ENCODE peak calls at places on chromosomes 7 and 10, in nine cellular contexts. One of them, this sample, is unnamed. For H3K4me1 and H3K36me3, the result is how much of the 10 kb centered on the place peaks cover.

GRCh38 chr10:33609546-33609945 is 275.1 kb upstream of the NRP1 start:
- DNase-seq in PC-3: peak
- DNase-seq in left ventricle myocardium inferior: no peak
- DNase-seq in sigmoid colon: no peak
- DNase-seq in body of pancreas: no peak
- DNase-seq in ascending aorta: no peak
- DNase-seq in naive thymus-derived CD4-positive, alpha-beta T cell: no peak
- DNase-seq in breast epithelium: no peak
- DNase-seq in fibroblast of lung: no peak
- DNase-seq in this sample: no peak

GRCh38 chr7:136870799-136871487 is 2.5 kb downstream of the CHRM2 start:
- DNase-seq in PC-3: no peak
- DNase-seq in left ventricle myocardium inferior: peak
- DNase-seq in sigmoid colon: peak
- DNase-seq in body of pancreas: no peak
- DNase-seq in ascending aorta: no peak
- DNase-seq in naive thymus-derived CD4-positive, alpha-beta T cell: no peak
- DNase-seq in breast epithelium: no peak
- DNase-seq in fibroblast of lung: peak
- DNase-seq in this sample: no peak

GRCh38 chr10:59628456-59628855 is 81.2 kb downstream of the SLC16A9 start:
- DNase-seq in PC-3: peak
- DNase-seq in left ventricle myocardium inferior: no peak
- DNase-seq in sigmoid colon: no peak
- DNase-seq in body of pancreas: no peak
- DNase-seq in ascending aorta: no peak
- DNase-seq in naive thymus-derived CD4-positive, alpha-beta T cell: no peak
- DNase-seq in breast epithelium: no peak
- DNase-seq in fibroblast of lung: no peak
- DNase-seq in this sample: no peak

GRCh38 chr10:122267849-122268737 is 3.0 kb upstream of the BTBD16 start:
- DNase-seq in PC-3: peak
- DNase-seq in left ventricle myocardium inferior: peak
- DNase-seq in sigmoid colon: peak
- DNase-seq in body of pancreas: peak
- DNase-seq in ascending aorta: no peak
- DNase-seq in naive thymus-derived CD4-positive, alpha-beta T cell: peak
- DNase-seq in breast epithelium: no peak
- DNase-seq in fibroblast of lung: no peak
- DNase-seq in this sample: peak

GRCh38 chr7:37224746-37225145 is 223.9 kb downstream of the ELMO1 start:
- DNase-seq in PC-3: no peak
- DNase-seq in left ventricle myocardium inferior: no peak
- DNase-seq in sigmoid colon: no peak
- DNase-seq in body of pancreas: no peak
- DNase-seq in ascending aorta: no peak
- DNase-seq in naive thymus-derived CD4-positive, alpha-beta T cell: no peak
- DNase-seq in breast epithelium: no peak
- DNase-seq in fibroblast of lung: no peak
- DNase-seq in this sample: no peak

GRCh38 chr10:68348265-68348741 is 15.6 kb upstream of the PBLD start:
- DNase-seq in PC-3: peak
- DNase-seq in left ventricle myocardium inferior: no peak
- DNase-seq in sigmoid colon: no peak
- DNase-seq in body of pancreas: peak
- DNase-seq in ascending aorta: no peak
- DNase-seq in naive thymus-derived CD4-positive, alpha-beta T cell: peak
- DNase-seq in breast epithelium: no peak
- DNase-seq in fibroblast of lung: peak
- DNase-seq in this sample: peak

GRCh38 chr10:119521443-119522204 is 20.9 kb downstream of the RGS10 start:
- DNase-seq in PC-3: peak
- DNase-seq in left ventricle myocardium inferior: no peak
- DNase-seq in sigmoid colon: no peak
- DNase-seq in body of pancreas: no peak
- DNase-seq in ascending aorta: no peak
- DNase-seq in naive thymus-derived CD4-positive, alpha-beta T cell: no peak
- DNase-seq in breast epithelium: no peak
- DNase-seq in fibroblast of lung: peak
- DNase-seq in this sample: peak

GRCh38 chr10:124145109-124145860 is 51.9 kb upstream of the CHST15 start:
- DNase-seq in PC-3: no peak
- DNase-seq in left ventricle myocardium inferior: peak
- DNase-seq in sigmoid colon: peak
- DNase-seq in body of pancreas: peak
- DNase-seq in ascending aorta: peak
- DNase-seq in naive thymus-derived CD4-positive, alpha-beta T cell: no peak
- DNase-seq in breast epithelium: peak
- DNase-seq in fibroblast of lung: no peak
- DNase-seq in this sample: no peak

GRCh38 chr10:11411926-11412545 is 199.4 kb downstream of the USP6NL start:
- DNase-seq in PC-3: no peak
- DNase-seq in left ventricle myocardium inferior: no peak
- DNase-seq in sigmoid colon: no peak
- DNase-seq in body of pancreas: no peak
- DNase-seq in ascending aorta: no peak
- DNase-seq in naive thymus-derived CD4-positive, alpha-beta T cell: no peak
- DNase-seq in breast epithelium: no peak
- DNase-seq in fibroblast of lung: no peak
- DNase-seq in this sample: no peak

GRCh38 chr10:114776908-114777307 is 44.7 kb upstream of the FHIP2A start:
- DNase-seq in PC-3: no peak
- DNase-seq in left ventricle myocardium inferior: no peak
- DNase-seq in sigmoid colon: no peak
- DNase-seq in body of pancreas: no peak
- DNase-seq in ascending aorta: no peak
- DNase-seq in naive thymus-derived CD4-positive, alpha-beta T cell: no peak
- DNase-seq in breast epithelium: no peak
- DNase-seq in fibroblast of lung: no peak
- DNase-seq in this sample: no peak

GRCh38 chr7:94578615-94579014 is 69.0 kb downstream of the CASD1 start:
- DNase-seq in PC-3: peak
- DNase-seq in left ventricle myocardium inferior: no peak
- DNase-seq in sigmoid colon: no peak
- DNase-seq in body of pancreas: no peak
- DNase-seq in ascending aorta: no peak
- DNase-seq in naive thymus-derived CD4-positive, alpha-beta T cell: no peak
- DNase-seq in breast epithelium: no peak
- DNase-seq in fibroblast of lung: no peak
- DNase-seq in this sample: no peak

GRCh38 chr10:72059843-72060822 is 28.2 kb downstream of the SPOCK2 start:
- DNase-seq in PC-3: no peak
- DNase-seq in left ventricle myocardium inferior: no peak
- DNase-seq in sigmoid colon: no peak
- DNase-seq in body of pancreas: no peak
- DNase-seq in ascending aorta: no peak
- DNase-seq in naive thymus-derived CD4-positive, alpha-beta T cell: no peak
- DNase-seq in breast epithelium: no peak
- DNase-seq in fibroblast of lung: no peak
- DNase-seq in this sample: no peak

GRCh38 chr7:77246031-77246430 is 46.4 kb upstream of the FGL2 start:
- DNase-seq in PC-3: no peak
- DNase-seq in left ventricle myocardium inferior: no peak
- DNase-seq in sigmoid colon: no peak
- DNase-seq in body of pancreas: no peak
- DNase-seq in ascending aorta: no peak
- DNase-seq in naive thymus-derived CD4-positive, alpha-beta T cell: no peak
- DNase-seq in breast epithelium: no peak
- DNase-seq in fibroblast of lung: no peak
- DNase-seq in this sample: no peak

DNA sequence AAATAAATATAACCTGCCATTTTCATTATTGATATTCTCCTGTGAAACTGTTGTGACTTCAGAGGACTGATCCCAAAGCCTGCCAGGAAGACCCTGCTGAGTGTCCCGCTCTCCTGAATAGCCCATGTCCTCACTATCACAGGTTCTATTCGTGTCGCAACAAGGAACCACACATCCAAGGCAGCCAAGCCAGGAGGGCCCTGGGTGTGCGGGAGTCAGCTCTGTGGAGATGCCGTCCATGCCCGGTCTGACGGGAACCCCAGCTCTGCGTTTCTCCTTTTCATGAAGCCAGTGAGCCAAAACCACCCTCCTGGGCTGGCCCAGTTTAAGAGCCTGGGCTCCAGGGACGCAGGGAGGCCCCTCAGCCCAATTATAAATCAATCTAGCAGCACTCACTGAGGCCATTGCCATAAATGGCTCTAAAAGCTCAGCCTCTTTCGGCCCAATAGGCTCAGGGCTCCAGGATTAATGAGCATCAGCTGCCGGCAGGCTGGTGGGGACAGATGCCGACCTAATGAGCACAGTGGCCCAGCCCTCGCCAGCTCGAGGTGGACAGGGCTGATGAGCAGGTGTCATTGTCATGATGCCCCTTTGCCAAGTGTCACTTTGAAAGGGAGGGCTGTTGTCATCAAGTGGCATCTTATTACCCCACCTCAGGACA is 177.9 kb downstream of the PLXNA4 start:
- DNase-seq in PC-3: no peak
- DNase-seq in left ventricle myocardium inferior: no peak
- DNase-seq in sigmoid colon: peak
- DNase-seq in body of pancreas: no peak
- DNase-seq in ascending aorta: no peak
- DNase-seq in naive thymus-derived CD4-positive, alpha-beta T cell: no peak
- DNase-seq in breast epithelium: no peak
- DNase-seq in fibroblast of lung: no peak
- DNase-seq in this sample: no peak
- H3K4me1 ChIP-seq in PC-3: under half
- H3K4me1 ChIP-seq in left ventricle myocardium inferior: half or more
- H3K4me1 ChIP-seq in sigmoid colon: under half
- H3K4me1 ChIP-seq in body of pancreas: under half
- H3K4me1 ChIP-seq in ascending aorta: under half
- H3K4me1 ChIP-seq in naive thymus-derived CD4-positive, alpha-beta T cell: under half
- H3K4me1 ChIP-seq in breast epithelium: under half
- H3K4me1 ChIP-seq in fibroblast of lung: under half
- H3K4me1 ChIP-seq in this sample: under half

GRCh38 chr10:21547246-21547645 is 13.2 kb downstream of the MLLT10 start:
- DNase-seq in PC-3: no peak
- DNase-seq in left ventricle myocardium inferior: no peak
- DNase-seq in sigmoid colon: no peak
- DNase-seq in body of pancreas: no peak
- DNase-seq in ascending aorta: no peak
- DNase-seq in naive thymus-derived CD4-positive, alpha-beta T cell: no peak
- DNase-seq in breast epithelium: no peak
- DNase-seq in fibroblast of lung: no peak
- DNase-seq in this sample: no peak
- H3K36me3 ChIP-seq in PC-3: under half
- H3K36me3 ChIP-seq in left ventricle myocardium inferior: half or more
- H3K36me3 ChIP-seq in sigmoid colon: under half
- H3K36me3 ChIP-seq in body of pancreas: under half
- H3K36me3 ChIP-seq in ascending aorta: half or more
- H3K36me3 ChIP-seq in naive thymus-derived CD4-positive, alpha-beta T cell: half or more
- H3K36me3 ChIP-seq in breast epithelium: under half
- H3K36me3 ChIP-seq in fibroblast of lung: under half
- H3K36me3 ChIP-seq in this sample: under half

GRCh38 chr7:139918488-139918887 is 89.4 kb downstream of the TBXAS1 start:
- DNase-seq in PC-3: no peak
- DNase-seq in left ventricle myocardium inferior: peak
- DNase-seq in sigmoid colon: no peak
- DNase-seq in body of pancreas: peak
- DNase-seq in ascending aorta: no peak
- DNase-seq in naive thymus-derived CD4-positive, alpha-beta T cell: no peak
- DNase-seq in breast epithelium: no peak
- DNase-seq in fibroblast of lung: no peak
- DNase-seq in this sample: no peak
- H3K27ac ChIP-seq in PC-3: no peak
- H3K27ac ChIP-seq in left ventricle myocardium inferior: peak
- H3K27ac ChIP-seq in sigmoid colon: no peak
- H3K27ac ChIP-seq in body of pancreas: no peak
- H3K27ac ChIP-seq in ascending aorta: peak
- H3K27ac ChIP-seq in naive thymus-derived CD4-positive, alpha-beta T cell: no peak
- H3K27ac ChIP-seq in breast epithelium: peak
- H3K27ac ChIP-seq in fibroblast of lung: no peak
- H3K27ac ChIP-seq in this sample: peak

GRCh38 chr10:31076589-31076988 is 44.9 kb upstream of the ZNF438 start:
- DNase-seq in PC-3: no peak
- DNase-seq in left ventricle myocardium inferior: no peak
- DNase-seq in sigmoid colon: no peak
- DNase-seq in body of pancreas: no peak
- DNase-seq in ascending aorta: no peak
- DNase-seq in naive thymus-derived CD4-positive, alpha-beta T cell: no peak
- DNase-seq in breast epithelium: no peak
- DNase-seq in fibroblast of lung: no peak
- DNase-seq in this sample: no peak
- H3K4me1 ChIP-seq in PC-3: under half
- H3K4me1 ChIP-seq in left ventricle myocardium inferior: under half
- H3K4me1 ChIP-seq in sigmoid colon: under half
- H3K4me1 ChIP-seq in body of pancreas: under half
- H3K4me1 ChIP-seq in ascending aorta: under half
- H3K4me1 ChIP-seq in naive thymus-derived CD4-positive, alpha-beta T cell: under half
- H3K4me1 ChIP-seq in breast epithelium: under half
- H3K4me1 ChIP-seq in fibroblast of lung: under half
- H3K4me1 ChIP-seq in this sample: under half

GRCh38 chr7:75881436-75882095 is 2.7 kb downstream of the RHBDD2 start:
- DNase-seq in PC-3: no peak
- DNase-seq in left ventricle myocardium inferior: no peak
- DNase-seq in sigmoid colon: no peak
- DNase-seq in body of pancreas: no peak
- DNase-seq in ascending aorta: no peak
- DNase-seq in naive thymus-derived CD4-positive, alpha-beta T cell: no peak
- DNase-seq in breast epithelium: no peak
- DNase-seq in fibroblast of lung: no peak
- DNase-seq in this sample: no peak
- H3K36me3 ChIP-seq in PC-3: under half
- H3K36me3 ChIP-seq in left ventricle myocardium inferior: half or more
- H3K36me3 ChIP-seq in sigmoid colon: under half
- H3K36me3 ChIP-seq in body of pancreas: under half
- H3K36me3 ChIP-seq in ascending aorta: half or more
- H3K36me3 ChIP-seq in naive thymus-derived CD4-positive, alpha-beta T cell: half or more
- H3K36me3 ChIP-seq in breast epithelium: under half
- H3K36me3 ChIP-seq in fibroblast of lung: under half
- H3K36me3 ChIP-seq in this sample: under half

DNA sequence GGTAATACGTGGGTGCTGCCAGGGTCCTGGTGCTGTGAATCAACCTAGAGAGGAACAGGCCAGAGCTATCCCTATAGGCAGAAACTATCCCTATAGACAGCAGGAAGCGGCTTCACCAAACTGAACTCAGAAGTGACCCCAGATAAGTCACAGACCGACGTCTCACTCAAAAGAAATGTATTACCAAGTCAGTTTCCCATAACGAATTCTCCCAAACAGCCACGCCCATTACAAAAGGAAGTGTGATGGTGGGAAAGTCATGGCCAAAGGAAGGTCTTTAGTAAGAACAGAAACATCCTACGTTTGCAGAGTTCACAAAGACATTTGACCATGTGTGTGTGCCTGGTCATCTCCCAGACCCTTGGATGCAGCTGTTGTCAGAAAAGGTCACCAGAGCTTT is 470.8 kb upstream of the ADARB2 start:
- DNase-seq in PC-3: no peak
- DNase-seq in left ventricle myocardium inferior: no peak
- DNase-seq in sigmoid colon: no peak
- DNase-seq in body of pancreas: no peak
- DNase-seq in ascending aorta: no peak
- DNase-seq in naive thymus-derived CD4-positive, alpha-beta T cell: no peak
- DNase-seq in breast epithelium: no peak
- DNase-seq in fibroblast of lung: peak
- DNase-seq in this sample: no peak
- H3K27ac ChIP-seq in PC-3: no peak
- H3K27ac ChIP-seq in left ventricle myocardium inferior: no peak
- H3K27ac ChIP-seq in sigmoid colon: no peak
- H3K27ac ChIP-seq in body of pancreas: no peak
- H3K27ac ChIP-seq in ascending aorta: no peak
- H3K27ac ChIP-seq in naive thymus-derived CD4-positive, alpha-beta T cell: no peak
- H3K27ac ChIP-seq in breast epithelium: no peak
- H3K27ac ChIP-seq in fibroblast of lung: no peak
- H3K27ac ChIP-seq in this sample: no peak

GRCh38 chr7:156966387-156966786 is 16.9 kb downstream of the NOM1 start:
- DNase-seq in PC-3: no peak
- DNase-seq in left ventricle myocardium inferior: no peak
- DNase-seq in sigmoid colon: no peak
- DNase-seq in body of pancreas: no peak
- DNase-seq in ascending aorta: no peak
- DNase-seq in naive thymus-derived CD4-positive, alpha-beta T cell: no peak
- DNase-seq in breast epithelium: no peak
- DNase-seq in fibroblast of lung: no peak
- DNase-seq in this sample: no peak
- H3K4me1 ChIP-seq in PC-3: under half
- H3K4me1 ChIP-seq in left ventricle myocardium inferior: under half
- H3K4me1 ChIP-seq in sigmoid colon: under half
- H3K4me1 ChIP-seq in body of pancreas: under half
- H3K4me1 ChIP-seq in ascending aorta: under half
- H3K4me1 ChIP-seq in naive thymus-derived CD4-positive, alpha-beta T cell: under half
- H3K4me1 ChIP-seq in breast epithelium: under half
- H3K4me1 ChIP-seq in fibroblast of lung: under half
- H3K4me1 ChIP-seq in this sample: under half

This sample was measured in Panc1.